ENCODE peak calls at places on chromosomes 2 and 18, in eight cellular contexts. J, V, T, W, E, U, Q and X are unnamed samples.

GRCh38 chr2:108396845-108397244 is 19.1 kb downstream of the SULT1C4 start:
- DNase-seq in J (no peak), V (peak), T (no peak), W (no peak), E (no peak), U (no peak), Q (peak), X (no peak)

GRCh38 chr2:56179931-56180330 is 3.9 kb upstream of the CCDC85A start:
- DNase-seq in J (no peak), V (no peak), T (no peak), W (no peak), E (no peak), U (no peak), Q (no peak), X (no peak)

GRCh38 chr2:11710210-11710609 is 36.2 kb upstream of the LPIN1 start:
- DNase-seq in J (peak), V (peak), T (peak), W (no peak), E (no peak), U (peak), Q (no peak), X (peak)

GRCh38 chr2:173101687-173102086 is 26.0 kb downstream of the MAP3K20 start:
- DNase-seq in J (no peak), V (no peak), T (no peak), W (no peak), E (no peak), U (no peak), Q (no peak), X (no peak)

GRCh38 chr2:3867451-3867850 is 164.1 kb downstream of the DCDC2C start:
- DNase-seq in J (peak), V (no peak), T (no peak), W (no peak), E (no peak), U (no peak), Q (no peak), X (no peak)

GRCh38 chr2:212119591-212119990 is 419.0 kb downstream of the ERBB4 start:
- DNase-seq in J (no peak), V (no peak), T (no peak), W (no peak), E (no peak), U (no peak), Q (no peak), X (no peak)

GRCh38 chr18:32200766-32201165 is 10.9 kb downstream of the MEP1B start:
- DNase-seq in J (no peak), V (no peak), T (no peak), W (no peak), E (no peak), U (no peak), Q (no peak), X (no peak)

GRCh38 chr18:8366070-8366469 is 243.2 kb upstream of the RAB12 start:
- DNase-seq in J (no peak), V (no peak), T (no peak), W (no peak), E (peak), U (no peak), Q (no peak), X (no peak)

GRCh38 chr2:20424300-20425290 is 22.3 kb upstream of the RHOB start:
- DNase-seq in J (peak), V (no peak), T (no peak), W (peak), E (peak), U (peak), Q (peak), X (peak)

GRCh38 chr2:239085201-239085992 is 237.5 kb downstream of the TWIST2 start:
- DNase-seq in J (no peak), V (no peak), T (no peak), W (no peak), E (no peak), U (no peak), Q (no peak), X (no peak)

GRCh38 chr2:236918513-236918912 is 167.2 kb upstream of the COPS8 start:
- DNase-seq in J (no peak), V (no peak), T (no peak), W (no peak), E (no peak), U (no peak), Q (no peak), X (no peak)
- TF ChIP-seq POLR2A in J (no peak), V (no peak), T (no peak), W (no peak), E (no peak), U (no peak), Q (no peak), X (no peak)

GRCh38 chr18:6054443-6054842 is 159.1 kb upstream of the TMEM200C start:
- DNase-seq in J (no peak), V (no peak), T (no peak), W (no peak), E (no peak), U (no peak), Q (no peak), X (no peak)

GRCh38 chr18:6057604-6058003 is 162.3 kb upstream of the TMEM200C start:
- DNase-seq in J (no peak), V (no peak), T (no peak), W (no peak), E (no peak), U (no peak), Q (no peak), X (no peak)

GRCh38 chr18:6055711-6056110 is 160.4 kb upstream of the TMEM200C start:
- DNase-seq in J (no peak), V (no peak), T (no peak), W (no peak), E (no peak), U (no peak), Q (no peak), X (peak)

GRCh38 chr18:6056171-6056932 is 161.0 kb upstream of the TMEM200C start:
- DNase-seq in J (no peak), V (no peak), T (no peak), W (no peak), E (no peak), U (no peak), Q (no peak), X (peak)

DNA sequence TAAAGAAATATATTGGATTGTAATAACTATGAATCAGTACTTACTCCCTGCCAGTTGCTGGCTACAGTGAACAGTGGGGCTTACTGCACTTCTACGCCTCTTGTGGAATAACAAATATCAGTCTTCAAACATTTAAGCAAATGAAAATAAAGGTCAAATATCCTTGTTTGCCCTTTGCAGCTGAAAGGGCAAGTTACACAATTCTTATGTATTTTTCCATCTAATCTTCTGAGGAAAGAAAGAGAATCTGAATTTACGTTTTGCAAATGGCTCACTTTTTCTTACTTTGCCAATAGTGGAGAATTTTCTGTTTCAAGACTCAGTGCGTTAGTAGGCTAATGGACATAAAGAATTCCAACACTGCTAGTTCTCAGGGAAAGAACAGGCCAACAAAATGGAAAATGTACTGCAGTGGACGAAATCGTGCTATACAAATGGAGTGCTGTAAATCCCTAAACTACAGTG is 157.2 kb upstream of the TMEM200C start:
- DNase-seq in J (no peak), V (no peak), T (no peak), W (no peak), E (no peak), U (no peak), Q (no peak), X (no peak)
- TF ChIP-seq POLR2A in J (no peak), V (no peak), T (no peak), W (no peak), E (no peak), U (no peak), Q (no peak), X (no peak)

GRCh38 chr2:240856151-240856980 is 12.3 kb upstream of the AGXT start:
- DNase-seq in J (no peak), V (peak), T (no peak), W (no peak), E (no peak), U (no peak), Q (no peak), X (no peak)
- TF ChIP-seq POLR2A in J (no peak), V (no peak), T (no peak), W (no peak), E (no peak), U (no peak), Q (no peak), X (no peak)

GRCh38 chr2:101991731-101992145 is at the start of gene IL1R2:
- DNase-seq in J (peak), V (no peak), T (no peak), W (no peak), E (no peak), U (peak), Q (no peak), X (no peak)
- TF ChIP-seq POLR2A in J (no peak), V (no peak), T (no peak), W (no peak), E (no peak), U (peak), Q (no peak), X (no peak)

DNA sequence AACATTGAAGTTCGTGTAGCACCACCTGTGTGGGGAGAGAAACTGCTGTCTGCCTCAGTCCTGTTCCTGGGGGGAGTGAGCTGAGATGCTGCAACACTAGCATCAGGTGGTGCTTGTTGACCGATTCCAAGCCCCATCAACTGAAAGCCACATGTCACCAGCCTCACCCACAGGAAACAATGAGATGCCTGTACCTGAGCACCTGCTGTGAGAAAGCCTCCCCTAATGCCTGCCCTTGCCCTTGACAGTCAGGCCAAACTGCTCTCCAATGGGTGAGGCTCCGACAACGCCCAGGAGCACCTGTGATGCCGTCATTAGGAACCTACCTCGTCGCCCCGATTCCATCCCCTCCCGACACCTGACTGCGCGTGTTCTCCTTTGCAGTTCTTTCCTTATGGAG is 104.6 kb downstream of the SMC6 start:
- DNase-seq in J (no peak), V (no peak), T (no peak), W (no peak), E (no peak), U (no peak), Q (no peak), X (no peak)
- TF ChIP-seq POLR2A in J (no peak), V (no peak), T (no peak), W (no peak), E (no peak), U (no peak), Q (no peak), X (no peak)

DNA sequence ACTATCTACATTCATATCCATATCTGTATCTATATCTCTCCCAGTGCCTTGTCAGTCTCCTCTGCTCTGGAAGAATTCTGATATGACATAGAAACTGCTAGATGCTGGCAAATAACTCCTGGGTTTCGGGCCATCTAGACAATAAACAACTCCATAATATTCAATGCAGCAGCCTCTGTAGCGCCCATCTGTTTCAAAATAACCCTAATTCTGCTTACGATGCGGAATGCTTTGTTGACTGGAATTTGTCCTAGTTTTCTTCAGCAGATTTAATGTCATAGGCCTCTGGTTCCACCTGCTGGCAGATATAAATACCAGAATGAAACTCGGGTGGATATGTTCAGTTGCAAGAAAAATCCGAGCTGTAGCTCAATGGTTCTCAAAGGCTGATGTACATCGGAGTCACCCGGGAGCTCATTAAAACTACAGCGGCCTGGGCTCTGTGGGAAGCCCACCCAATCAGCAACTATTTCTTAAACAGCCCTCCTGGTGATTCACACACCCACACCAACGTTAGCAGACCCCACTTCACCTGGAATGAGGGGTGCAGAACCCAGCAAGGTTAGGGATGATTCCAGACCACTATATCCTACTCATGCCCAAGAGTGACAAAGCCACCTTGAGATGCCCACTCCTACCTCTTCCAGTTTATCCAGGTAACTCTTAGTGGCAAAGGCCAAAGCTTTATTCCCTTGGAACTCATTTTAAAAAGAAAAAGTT is 149.5 kb downstream of the RHBDD1 start:
- DNase-seq in J (peak), V (peak), T (peak), W (no peak), E (no peak), U (peak), Q (peak), X (peak)
- TF ChIP-seq POLR2A in J (no peak), V (no peak), T (no peak), W (no peak), E (no peak), U (no peak), Q (no peak), X (no peak)

DNA sequence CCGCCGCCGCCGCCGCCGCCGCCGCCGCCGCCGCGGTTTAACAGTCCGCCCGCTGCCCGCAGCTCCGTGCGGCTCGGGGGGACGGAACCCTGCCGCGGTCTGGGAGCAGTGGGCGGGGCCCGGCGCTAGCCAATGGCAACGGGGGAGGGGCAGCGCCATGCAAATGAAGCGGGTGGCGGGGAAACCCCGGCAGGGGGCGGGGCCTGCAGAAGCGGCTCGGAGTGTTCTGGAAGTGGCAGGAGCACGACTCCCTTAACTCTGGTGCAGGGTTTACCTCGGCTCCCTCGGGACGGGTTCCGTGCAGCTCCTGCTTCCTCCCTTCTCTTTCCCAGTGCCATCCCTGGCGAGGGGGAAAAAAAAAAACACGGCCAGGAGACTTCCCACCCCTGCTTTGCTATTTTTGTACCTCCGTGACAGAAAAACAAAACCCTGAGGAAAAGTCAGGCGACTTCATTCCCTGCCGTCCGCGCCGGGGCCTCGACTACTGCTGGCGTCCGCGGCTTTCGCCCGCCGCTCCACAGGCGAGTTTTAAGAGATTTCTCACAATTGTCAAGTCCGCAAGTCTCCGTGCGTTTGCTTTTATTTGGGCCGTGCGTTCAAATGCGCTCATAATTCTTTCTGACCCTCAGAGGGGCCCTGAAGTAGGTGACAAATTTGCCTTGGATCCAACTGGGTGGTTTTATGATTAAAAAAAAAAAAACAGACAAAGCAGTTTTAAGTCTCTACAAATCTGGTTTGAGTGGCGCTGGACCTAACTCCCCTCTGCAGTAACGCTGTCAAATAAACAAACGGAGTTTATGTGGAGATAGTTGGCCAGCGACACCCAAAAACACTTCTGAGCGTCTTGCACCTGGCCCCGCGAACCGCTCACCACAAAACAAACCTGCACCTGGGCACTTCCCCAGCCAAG is at the start of gene KANSL1L:
- DNase-seq in J (peak), V (peak), T (peak), W (peak), E (peak), U (peak), Q (peak), X (peak)
- TF ChIP-seq POLR2A in J (peak), V (peak), T (peak), W (peak), E (peak), U (peak), Q (peak), X (peak)